ENCODE peak calls at places on chromosomes 7 and 10, in seven cellular contexts. B is IMR-90, Y is PC-3, P is fibroblast of lung, H is neural progenitor cell, Z is H9, I is mammary epithelial cell. A is an unnamed sample.

GRCh38 chr10:22103701-22104100 is 100.2 kb upstream of the DNAJC1 start:
- DNase-seq in I (peak), Y (peak), B (no peak), Z (no peak), H (peak), P (no peak), A (peak)

GRCh38 chr10:125770844-125771243 is 4.8 kb downstream of the MMP21 start:
- DNase-seq in B (no peak), Z (no peak), P (no peak), H (no peak), I (no peak), Y (no peak), A (no peak)

GRCh38 chr10:122419890-122420623 is 34.4 kb upstream of the ARMS2 start:
- DNase-seq in I (peak), Y (no peak), B (peak), Z (no peak), P (peak), H (no peak), A (no peak)

GRCh38 chr10:103676851-103677417 is 178.4 kb downstream of the SH3PXD2A start:
- DNase-seq in Y (no peak), I (peak), B (peak), H (no peak), Z (no peak), P (peak), A (no peak)

GRCh38 chr7:49773082-49773938 is at the start of gene VWC2:
- DNase-seq in P (no peak), I (no peak), Y (no peak), Z (peak), B (no peak), H (peak), A (no peak)

GRCh38 chr10:33386926-33387325 is 52.5 kb upstream of the NRP1 start:
- DNase-seq in H (no peak), I (no peak), Y (no peak), B (peak), Z (no peak), P (peak), A (no peak)

GRCh38 chr7:105448181-105448580 is 59.5 kb upstream of the SRPK2 start:
- DNase-seq in P (no peak), I (no peak), Z (no peak), H (no peak), Y (no peak), B (no peak), A (no peak)

GRCh38 chr10:21379143-21379542 is 146.3 kb downstream of the SKIDA1 start:
- DNase-seq in I (no peak), H (no peak), P (no peak), Y (no peak), B (no peak), Z (no peak), A (no peak)

GRCh38 chr10:72087969-72088878 is at the start of gene SPOCK2:
- DNase-seq in P (no peak), Y (no peak), B (no peak), I (no peak), H (peak), Z (no peak), A (no peak)

GRCh38 chr10:43227911-43228782 is 38.7 kb downstream of the RASGEF1A start:
- DNase-seq in P (no peak), Z (peak), B (no peak), H (no peak), I (no peak), Y (no peak), A (no peak)

GRCh38 chr10:31134303-31134928 is 102.8 kb upstream of the ZNF438 start:
- DNase-seq in I (peak), P (peak), Z (no peak), B (peak), Y (peak), H (no peak), A (no peak)

GRCh38 chr7:41599760-41600159 is 103.1 kb downstream of the INHBA start:
- DNase-seq in P (no peak), I (no peak), Y (no peak), B (no peak), Z (peak), H (peak), A (no peak)

GRCh38 chr7:33210958-33211357 is 81.6 kb downstream of the BBS9 start:
- DNase-seq in Y (no peak), P (no peak), Z (no peak), B (no peak), I (no peak), H (no peak), A (no peak)

GRCh38 chr10:63921932-63922713 is 400.9 kb downstream of the REEP3 start:
- DNase-seq in I (no peak), Z (no peak), H (no peak), B (no peak), Y (no peak), P (no peak), A (no peak)

GRCh38 chr10:112724404-112724991 is 225.5 kb upstream of the TCF7L2 start:
- DNase-seq in Z (no peak), Y (no peak), B (no peak), P (no peak), H (no peak), I (no peak), A (no peak)

GRCh38 chr10:112790030-112790429 is 160.0 kb upstream of the TCF7L2 start:
- DNase-seq in I (no peak), Z (no peak), H (no peak), Y (no peak), P (no peak), B (no peak), A (no peak)

GRCh38 chr7:92404170-92404614 is 43.1 kb upstream of the GATAD1 start:
- DNase-seq in H (peak), B (no peak), P (no peak), Z (no peak), I (no peak), Y (no peak), A (no peak)

GRCh38 chr7:101428093-101428866 is 65.6 kb downstream of the COL26A1 start:
- DNase-seq in Y (no peak), P (no peak), I (no peak), H (no peak), Z (no peak), B (no peak), A (no peak)

GRCh38 chr10:123996302-123996701 is 97.1 kb downstream of the CHST15 start:
- DNase-seq in Z (no peak), Y (peak), B (no peak), P (no peak), H (no peak), I (no peak), A (no peak)

GRCh38 chr7:36726806-36727503 is 2.7 kb upstream of the AOAH start:
- DNase-seq in H (peak), B (no peak), Y (no peak), I (peak), P (no peak), Z (no peak), A (no peak)

GRCh38 chr10:131131726-131132561 is 179.6 kb downstream of the TCERG1L start:
- DNase-seq in Y (no peak), B (no peak), P (no peak), H (no peak), I (no peak), Z (no peak), A (no peak)

GRCh38 chr7:154913645-154914579 is 89.0 kb downstream of the PAXIP1 start:
- DNase-seq in H (peak), I (peak), B (peak), Z (peak), Y (peak), P (peak), A (peak)

GRCh38 chr7:135206887-135207738 is 4.2 kb downstream of the WDR91 start:
- DNase-seq in I (no peak), Y (no peak), H (no peak), B (no peak), P (no peak), Z (no peak), A (no peak)

GRCh38 chr7:120949393-120949799 is 1.2 kb upstream of the ING3 start:
- DNase-seq in I (no peak), Z (no peak), H (no peak), B (no peak), Y (peak), P (no peak), A (no peak)

GRCh38 chr10:9636206-9636605 is 1381.5 kb upstream of the CELF2 start:
- DNase-seq in P (peak), I (no peak), Z (no peak), Y (no peak), B (peak), H (no peak), A (no peak)

GRCh38 chr7:90749262-90749661 is 153.1 kb downstream of the CDK14 start:
- DNase-seq in B (no peak), Y (peak), P (no peak), I (no peak), Z (no peak), H (no peak), A (no peak)

DNA sequence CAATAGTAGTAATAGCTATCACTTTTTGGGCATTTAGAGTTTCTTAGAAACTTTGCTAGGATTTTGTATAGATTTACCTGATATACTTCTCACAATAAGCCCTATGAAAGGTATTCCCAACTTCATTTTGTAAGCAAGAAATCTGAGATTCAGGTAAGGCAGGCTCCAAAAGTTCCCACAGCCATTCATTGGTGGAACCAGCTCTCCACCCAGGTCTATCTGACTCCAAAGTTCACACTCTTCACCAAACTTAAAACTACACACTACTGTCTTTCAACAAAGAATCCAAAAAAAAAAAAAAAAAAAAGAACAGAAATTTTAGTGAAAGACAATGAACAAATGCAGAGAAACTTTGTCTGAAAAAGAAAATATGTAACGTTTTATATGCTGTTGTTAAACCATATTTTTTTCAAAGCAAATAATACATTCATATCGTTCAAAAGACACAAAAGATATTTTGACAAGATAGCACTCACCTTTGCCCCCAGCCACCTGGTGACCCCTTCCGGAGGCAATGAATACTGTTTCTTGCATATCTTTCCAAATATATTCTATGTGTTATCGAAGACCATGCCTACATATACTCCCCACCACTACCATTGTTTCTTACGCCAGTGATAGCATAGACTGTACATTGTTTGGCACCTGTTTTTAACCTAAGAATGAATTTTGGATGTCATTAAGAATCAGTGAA is 108.2 kb downstream of the C1GALT1 start:
- DNase-seq in P (no peak), Z (no peak), B (no peak), H (no peak), I (no peak), Y (no peak), A (no peak)
- TF ChIP-seq CTCF in P (no peak), Z (no peak), B (no peak), H (no peak), I (no peak), Y (no peak), A (no peak)

DNA sequence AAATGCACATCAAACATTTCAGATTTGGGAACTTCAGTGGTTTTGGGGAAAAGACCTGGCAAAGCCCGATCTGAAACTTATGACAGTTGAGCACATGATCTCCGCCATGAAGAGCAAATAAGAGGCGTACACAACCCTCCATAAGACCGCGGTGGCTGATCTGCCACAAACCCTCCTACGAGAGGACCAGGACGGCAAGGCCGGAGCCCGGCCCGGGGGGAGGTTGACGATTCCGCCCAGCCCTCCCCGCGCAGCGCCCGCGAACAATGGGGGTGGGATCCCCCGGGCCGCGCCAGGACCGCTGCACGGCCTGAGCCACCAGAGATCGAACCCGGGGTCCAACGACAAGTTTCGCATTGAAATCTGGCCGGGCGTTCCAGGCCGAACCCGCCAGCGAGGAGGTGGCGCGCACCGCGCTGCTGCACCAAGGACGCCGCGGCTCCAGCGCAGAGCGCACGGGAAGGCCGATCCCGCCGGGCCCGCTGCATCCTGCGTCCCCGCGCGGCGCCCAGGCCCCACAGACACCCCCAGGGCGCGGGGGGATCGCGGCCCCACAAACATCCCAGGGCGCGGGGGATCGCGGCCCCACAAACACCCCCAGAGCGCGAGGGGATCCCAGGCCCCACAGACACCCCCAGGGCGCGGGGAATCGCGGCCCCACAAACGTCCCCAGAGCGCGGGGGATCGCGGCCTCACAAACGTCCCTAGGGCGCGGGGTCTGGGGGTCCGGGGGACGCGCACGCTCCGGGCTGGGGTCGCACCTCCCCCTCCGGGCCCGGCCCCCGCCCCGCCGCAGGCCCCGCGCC is 644 bp downstream of the DIP2C start:
- DNase-seq in P (peak), H (peak), Y (peak), B (peak), Z (no peak), I (peak), A (no peak)
- H2AFZ ChIP-seq in P (no peak), H (peak), Y (peak), B (peak), Z (no peak), I (no peak), A (no peak)

GRCh38 chr7:148503900-148504487 is 86.6 kb upstream of the C7orf33 start:
- DNase-seq in I (peak), H (peak), Y (peak), Z (no peak), P (peak), B (peak), A (peak)

GRCh38 chr7:148505955-148506354 is 84.6 kb upstream of the C7orf33 start:
- DNase-seq in B (no peak), I (no peak), Y (no peak), P (no peak), Z (no peak), H (no peak), A (no peak)

DNA sequence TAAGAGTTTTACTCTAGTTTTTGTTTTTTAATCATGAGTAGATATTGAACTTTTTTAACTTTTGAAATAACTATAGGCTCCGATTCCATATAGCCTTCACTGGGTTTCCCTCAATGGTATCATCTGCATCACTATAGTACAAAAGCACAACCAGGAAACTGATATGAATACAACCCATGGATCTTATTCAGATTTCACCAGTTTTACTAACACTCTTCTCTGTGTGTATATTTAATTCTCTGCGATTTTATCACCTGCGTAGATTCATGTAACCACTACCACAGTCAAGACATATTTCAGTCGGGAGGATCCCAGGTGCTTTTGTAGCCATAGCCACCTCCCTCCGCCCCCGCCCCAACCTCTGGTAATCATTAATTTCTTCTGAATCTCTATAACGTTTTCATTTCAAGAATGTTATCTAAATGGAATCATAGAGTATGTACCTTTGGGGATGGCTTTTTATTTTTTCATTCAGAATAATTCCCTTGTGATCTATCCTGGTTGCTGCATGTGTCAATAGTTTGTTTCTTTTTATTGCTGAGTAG is 82.8 kb upstream of the C7orf33 start:
- DNase-seq in B (no peak), P (no peak), Y (no peak), H (no peak), Z (no peak), I (no peak), A (no peak)
- H3K9ac ChIP-seq in B (no peak), P (no peak), Y (no peak), H (no peak), Z (no peak), I (no peak), A (no peak)

GRCh38 chr10:93062499-93063216 is 2.1 kb downstream of the CYP26C1 start:
- DNase-seq in Z (peak), Y (no peak), B (peak), I (peak), H (peak), P (no peak), A (no peak)
- TF ChIP-seq CTCF in Z (peak), Y (no peak), B (peak), I (peak), H (peak), P (peak), A (no peak)